ENCODE peak calls at places on chromosomes 16 and 17, in nine cellular contexts. One of them, this sample, is unnamed.

GRCh38 chr17:31549121-31549524 is 157.6 kb downstream of the RAB11FIP4 start:
- DNase-seq in heart right ventricle: no peak
- DNase-seq in PC-3: no peak
- DNase-seq in GM23338: no peak
- DNase-seq in left ventricle myocardium inferior: no peak
- DNase-seq in endothelial cell of umbilical vein: peak; percentile 14
- DNase-seq in effector memory CD4-positive, alpha-beta T cell: no peak
- DNase-seq in cardiac muscle cell: peak; percentile 41
- DNase-seq in lung: no peak
- DNase-seq in this sample: no peak

GRCh38 chr17:29524692-29525091 is 42.1 kb downstream of the ABHD15 start:
- DNase-seq in heart right ventricle: no peak
- DNase-seq in PC-3: no peak
- DNase-seq in GM23338: no peak
- DNase-seq in left ventricle myocardium inferior: no peak
- DNase-seq in endothelial cell of umbilical vein: no peak
- DNase-seq in effector memory CD4-positive, alpha-beta T cell: no peak
- DNase-seq in cardiac muscle cell: no peak
- DNase-seq in lung: no peak
- DNase-seq in this sample: no peak

GRCh38 chr17:80151333-80151732 is 4.4 kb upstream of the EIF4A3 start:
- DNase-seq in heart right ventricle: no peak
- DNase-seq in PC-3: no peak
- DNase-seq in GM23338: no peak
- DNase-seq in left ventricle myocardium inferior: no peak
- DNase-seq in endothelial cell of umbilical vein: no peak
- DNase-seq in effector memory CD4-positive, alpha-beta T cell: no peak
- DNase-seq in cardiac muscle cell: no peak
- DNase-seq in lung: no peak
- DNase-seq in this sample: no peak

GRCh38 chr16:86507173-86508027 is 2.9 kb upstream of the FOXF1 start:
- DNase-seq in heart right ventricle: no peak
- DNase-seq in PC-3: no peak
- DNase-seq in GM23338: no peak
- DNase-seq in left ventricle myocardium inferior: no peak
- DNase-seq in endothelial cell of umbilical vein: no peak
- DNase-seq in effector memory CD4-positive, alpha-beta T cell: no peak
- DNase-seq in cardiac muscle cell: no peak
- DNase-seq in lung: no peak
- DNase-seq in this sample: peak; percentile 60

GRCh38 chr16:66905633-66906539 is 12.8 kb downstream of the CDH16 start:
- DNase-seq in heart right ventricle: peak; percentile 88
- DNase-seq in PC-3: no peak
- DNase-seq in GM23338: peak; percentile 63
- DNase-seq in left ventricle myocardium inferior: peak; percentile 79
- DNase-seq in endothelial cell of umbilical vein: no peak
- DNase-seq in effector memory CD4-positive, alpha-beta T cell: no peak
- DNase-seq in cardiac muscle cell: peak; percentile 97
- DNase-seq in lung: no peak
- DNase-seq in this sample: peak; percentile 90

GRCh38 chr17:78915872-78916632 is 9.1 kb downstream of the TIMP2 start:
- DNase-seq in heart right ventricle: peak; percentile 58
- DNase-seq in PC-3: peak; percentile 77
- DNase-seq in GM23338: no peak
- DNase-seq in left ventricle myocardium inferior: peak; percentile 57
- DNase-seq in endothelial cell of umbilical vein: peak; percentile 46
- DNase-seq in effector memory CD4-positive, alpha-beta T cell: no peak
- DNase-seq in cardiac muscle cell: no peak
- DNase-seq in lung: peak; percentile 61
- DNase-seq in this sample: no peak

GRCh38 chr17:38415250-38416194 is 12.7 kb upstream of the ARHGAP23 start:
- DNase-seq in heart right ventricle: no peak
- DNase-seq in PC-3: peak; percentile 5
- DNase-seq in GM23338: peak; percentile 87
- DNase-seq in left ventricle myocardium inferior: no peak
- DNase-seq in endothelial cell of umbilical vein: no peak
- DNase-seq in effector memory CD4-positive, alpha-beta T cell: no peak
- DNase-seq in cardiac muscle cell: no peak
- DNase-seq in lung: peak; percentile 69
- DNase-seq in this sample: peak; percentile 90

GRCh38 chr17:29376667-29377268 is 13.4 kb upstream of the TAOK1 start:
- DNase-seq in heart right ventricle: peak; percentile 6
- DNase-seq in PC-3: no peak
- DNase-seq in GM23338: peak; percentile 16
- DNase-seq in left ventricle myocardium inferior: peak; percentile 26
- DNase-seq in endothelial cell of umbilical vein: no peak
- DNase-seq in effector memory CD4-positive, alpha-beta T cell: no peak
- DNase-seq in cardiac muscle cell: peak; percentile 56
- DNase-seq in lung: no peak
- DNase-seq in this sample: peak; percentile 59

GRCh38 chr17:77404812-77405581 is 264.2 kb downstream of the SEC14L1 start:
- DNase-seq in heart right ventricle: peak; percentile 78
- DNase-seq in PC-3: peak; percentile 93
- DNase-seq in GM23338: no peak
- DNase-seq in left ventricle myocardium inferior: peak; percentile 57
- DNase-seq in endothelial cell of umbilical vein: peak; percentile 82
- DNase-seq in effector memory CD4-positive, alpha-beta T cell: peak; percentile 77
- DNase-seq in cardiac muscle cell: no peak
- DNase-seq in lung: peak; percentile 64
- DNase-seq in this sample: no peak

GRCh38 chr17:50129946-50130777 is at the start of gene SAMD14:
- DNase-seq in heart right ventricle: no peak
- DNase-seq in PC-3: no peak
- DNase-seq in GM23338: peak; percentile 59
- DNase-seq in left ventricle myocardium inferior: no peak
- DNase-seq in endothelial cell of umbilical vein: peak; percentile 53
- DNase-seq in effector memory CD4-positive, alpha-beta T cell: peak; percentile 46
- DNase-seq in cardiac muscle cell: no peak
- DNase-seq in lung: no peak
- DNase-seq in this sample: peak; percentile 92

GRCh38 chr16:87580855-87581261 is 21.4 kb upstream of the JPH3 start:
- DNase-seq in heart right ventricle: no peak
- DNase-seq in PC-3: peak; percentile 12
- DNase-seq in GM23338: peak; percentile 36
- DNase-seq in left ventricle myocardium inferior: no peak
- DNase-seq in endothelial cell of umbilical vein: no peak
- DNase-seq in effector memory CD4-positive, alpha-beta T cell: no peak
- DNase-seq in cardiac muscle cell: no peak
- DNase-seq in lung: no peak
- DNase-seq in this sample: no peak

GRCh38 chr16:30921459-30921747 is 2.0 kb upstream of the FBXL19 start:
- DNase-seq in heart right ventricle: no peak
- DNase-seq in PC-3: no peak
- DNase-seq in GM23338: no peak
- DNase-seq in left ventricle myocardium inferior: no peak
- DNase-seq in endothelial cell of umbilical vein: no peak
- DNase-seq in effector memory CD4-positive, alpha-beta T cell: no peak
- DNase-seq in cardiac muscle cell: no peak
- DNase-seq in lung: no peak
- DNase-seq in this sample: no peak
- H3K36me3 ChIP-seq in heart right ventricle: no peaks in the 10 kb centered on the region
- H3K36me3 ChIP-seq in PC-3: no peaks in the 10 kb centered on the region
- H3K36me3 ChIP-seq in GM23338: no peaks in the 10 kb centered on the region
- H3K36me3 ChIP-seq in left ventricle myocardium inferior: no peaks in the 10 kb centered on the region
- H3K36me3 ChIP-seq in endothelial cell of umbilical vein: peaks cover 1% of the 10 kb centered on the region
- H3K36me3 ChIP-seq in effector memory CD4-positive, alpha-beta T cell: peaks cover 3% of the 10 kb centered on the region
- H3K36me3 ChIP-seq in cardiac muscle cell: no peaks in the 10 kb centered on the region
- H3K36me3 ChIP-seq in lung: no peaks in the 10 kb centered on the region
- H3K36me3 ChIP-seq in this sample: no peaks in the 10 kb centered on the region

GRCh38 chr17:67460097-67460496 is 83.0 kb downstream of the PITPNC1 start:
- DNase-seq in heart right ventricle: no peak
- DNase-seq in PC-3: no peak
- DNase-seq in GM23338: no peak
- DNase-seq in left ventricle myocardium inferior: no peak
- DNase-seq in endothelial cell of umbilical vein: no peak
- DNase-seq in effector memory CD4-positive, alpha-beta T cell: no peak
- DNase-seq in cardiac muscle cell: no peak
- DNase-seq in lung: no peak
- DNase-seq in this sample: no peak

GRCh38 chr17:67461228-67461780 is 84.2 kb downstream of the PITPNC1 start:
- DNase-seq in heart right ventricle: no peak
- DNase-seq in PC-3: no peak
- DNase-seq in GM23338: no peak
- DNase-seq in left ventricle myocardium inferior: no peak
- DNase-seq in endothelial cell of umbilical vein: no peak
- DNase-seq in effector memory CD4-positive, alpha-beta T cell: no peak
- DNase-seq in cardiac muscle cell: no peak
- DNase-seq in lung: no peak
- DNase-seq in this sample: no peak

GRCh38 chr17:67456103-67456502 is 79.0 kb downstream of the PITPNC1 start:
- DNase-seq in heart right ventricle: no peak
- DNase-seq in PC-3: no peak
- DNase-seq in GM23338: no peak
- DNase-seq in left ventricle myocardium inferior: no peak
- DNase-seq in endothelial cell of umbilical vein: no peak
- DNase-seq in effector memory CD4-positive, alpha-beta T cell: no peak
- DNase-seq in cardiac muscle cell: no peak
- DNase-seq in lung: no peak
- DNase-seq in this sample: no peak

GRCh38 chr17:67456889-67457288 is 79.8 kb downstream of the PITPNC1 start:
- DNase-seq in heart right ventricle: no peak
- DNase-seq in PC-3: no peak
- DNase-seq in GM23338: no peak
- DNase-seq in left ventricle myocardium inferior: no peak
- DNase-seq in endothelial cell of umbilical vein: no peak
- DNase-seq in effector memory CD4-positive, alpha-beta T cell: no peak
- DNase-seq in cardiac muscle cell: no peak
- DNase-seq in lung: no peak
- DNase-seq in this sample: no peak

DNA sequence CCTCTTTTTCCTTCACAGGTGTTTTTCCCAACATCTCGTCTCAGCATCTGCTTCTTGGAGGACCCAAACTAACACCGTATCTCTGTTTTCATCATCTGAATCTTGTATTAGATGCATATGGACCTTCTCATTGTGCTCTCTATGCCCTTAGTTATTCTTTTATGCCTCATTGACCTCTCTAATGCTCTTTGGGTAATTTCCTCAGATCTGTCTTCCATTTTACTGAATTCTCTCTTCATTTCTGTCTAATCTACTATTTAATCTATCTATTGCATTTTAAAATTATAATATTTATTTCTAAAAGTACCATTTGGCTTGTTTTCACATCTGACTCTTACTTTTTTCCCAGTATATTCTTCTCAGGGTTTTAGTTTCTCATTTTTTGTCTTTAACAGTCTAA is 81.1 kb downstream of the PITPNC1 start:
- DNase-seq in heart right ventricle: no peak
- DNase-seq in PC-3: no peak
- DNase-seq in GM23338: no peak
- DNase-seq in left ventricle myocardium inferior: no peak
- DNase-seq in endothelial cell of umbilical vein: no peak
- DNase-seq in effector memory CD4-positive, alpha-beta T cell: no peak
- DNase-seq in cardiac muscle cell: no peak
- DNase-seq in lung: no peak
- DNase-seq in this sample: no peak
- H3K27me3 ChIP-seq in heart right ventricle: no peaks in the 10 kb centered on the region
- H3K27me3 ChIP-seq in PC-3: no peaks in the 10 kb centered on the region
- H3K27me3 ChIP-seq in GM23338: no peaks in the 10 kb centered on the region
- H3K27me3 ChIP-seq in left ventricle myocardium inferior: no peaks in the 10 kb centered on the region
- H3K27me3 ChIP-seq in endothelial cell of umbilical vein: no peaks in the 10 kb centered on the region
- H3K27me3 ChIP-seq in effector memory CD4-positive, alpha-beta T cell: no peaks in the 10 kb centered on the region
- H3K27me3 ChIP-seq in cardiac muscle cell: no peaks in the 10 kb centered on the region
- H3K27me3 ChIP-seq in lung: no peaks in the 10 kb centered on the region
- H3K27me3 ChIP-seq in this sample: no peaks in the 10 kb centered on the region

GRCh38 chr17:75829747-75830146 is 14.5 kb downstream of the UNC13D start:
- DNase-seq in heart right ventricle: no peak
- DNase-seq in PC-3: no peak
- DNase-seq in GM23338: no peak
- DNase-seq in left ventricle myocardium inferior: no peak
- DNase-seq in endothelial cell of umbilical vein: no peak
- DNase-seq in effector memory CD4-positive, alpha-beta T cell: no peak
- DNase-seq in cardiac muscle cell: no peak
- DNase-seq in lung: no peak
- DNase-seq in this sample: no peak
- H3K36me3 ChIP-seq in heart right ventricle: no peaks in the 10 kb centered on the region
- H3K36me3 ChIP-seq in PC-3: peaks cover 7% of the 10 kb centered on the region
- H3K36me3 ChIP-seq in GM23338: no peaks in the 10 kb centered on the region
- H3K36me3 ChIP-seq in left ventricle myocardium inferior: peaks cover 18% of the 10 kb centered on the region
- H3K36me3 ChIP-seq in endothelial cell of umbilical vein: no peaks in the 10 kb centered on the region
- H3K36me3 ChIP-seq in effector memory CD4-positive, alpha-beta T cell: peaks cover 50% of the 10 kb centered on the region
- H3K36me3 ChIP-seq in cardiac muscle cell: no peaks in the 10 kb centered on the region
- H3K36me3 ChIP-seq in lung: no peaks in the 10 kb centered on the region
- H3K36me3 ChIP-seq in this sample: no peaks in the 10 kb centered on the region

DNA sequence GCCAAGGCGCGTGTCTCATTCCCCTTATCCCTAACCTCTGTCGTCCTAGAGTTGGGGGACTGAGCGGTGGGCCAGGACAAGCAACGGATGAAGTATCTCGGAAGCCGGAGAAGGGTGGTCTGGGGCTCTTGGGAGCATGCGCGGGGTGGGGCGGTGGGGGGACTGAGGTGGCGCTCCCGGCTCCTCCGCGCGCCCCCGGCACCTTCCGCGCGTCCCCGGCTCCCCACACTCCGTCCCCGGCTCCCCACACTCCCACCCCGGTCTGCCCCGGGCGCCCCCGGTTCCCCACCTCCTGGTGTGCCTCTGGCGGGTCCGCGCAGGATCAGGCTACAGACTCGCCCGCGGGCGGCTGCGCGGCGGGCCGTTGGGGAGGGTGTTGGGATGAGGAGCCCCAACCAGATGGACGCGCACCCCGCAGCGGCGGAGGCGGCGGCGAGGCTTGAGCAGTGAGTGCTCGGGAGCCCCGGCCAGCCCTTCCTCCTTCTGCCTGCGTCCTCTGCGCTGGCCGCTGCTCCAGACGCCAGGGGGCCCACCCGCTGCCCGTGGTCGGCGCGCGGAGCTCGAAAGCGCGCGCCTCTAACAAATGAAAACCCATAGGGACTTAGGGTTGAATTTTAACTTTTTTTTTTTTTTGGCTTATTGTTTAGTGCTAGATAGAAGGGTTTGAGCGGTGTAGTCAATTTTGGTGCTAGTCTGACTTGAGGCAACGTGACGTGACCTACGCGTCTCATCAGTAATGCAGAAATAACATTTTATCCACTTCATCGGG is 5.6 kb upstream of the CRYM start:
- DNase-seq in heart right ventricle: peak; percentile 43
- DNase-seq in PC-3: no peak
- DNase-seq in GM23338: peak; percentile 89
- DNase-seq in left ventricle myocardium inferior: peak; percentile 49
- DNase-seq in endothelial cell of umbilical vein: peak; percentile 21
- DNase-seq in effector memory CD4-positive, alpha-beta T cell: no peak
- DNase-seq in cardiac muscle cell: peak; percentile 86
- DNase-seq in lung: peak; percentile 37
- DNase-seq in this sample: peak; percentile 90
- H3K27me3 ChIP-seq in heart right ventricle: peaks cover 35% of the 10 kb centered on the region
- H3K27me3 ChIP-seq in PC-3: peaks cover 44% of the 10 kb centered on the region
- H3K27me3 ChIP-seq in GM23338: peaks cover 15% of the 10 kb centered on the region
- H3K27me3 ChIP-seq in left ventricle myocardium inferior: peaks cover 42% of the 10 kb centered on the region
- H3K27me3 ChIP-seq in endothelial cell of umbilical vein: peaks cover 54% of the 10 kb centered on the region
- H3K27me3 ChIP-seq in effector memory CD4-positive, alpha-beta T cell: peaks cover 10% of the 10 kb centered on the region
- H3K27me3 ChIP-seq in cardiac muscle cell: peaks cover 13% of the 10 kb centered on the region
- H3K27me3 ChIP-seq in lung: no peaks in the 10 kb centered on the region
- H3K27me3 ChIP-seq in this sample: no peaks in the 10 kb centered on the region

DNA sequence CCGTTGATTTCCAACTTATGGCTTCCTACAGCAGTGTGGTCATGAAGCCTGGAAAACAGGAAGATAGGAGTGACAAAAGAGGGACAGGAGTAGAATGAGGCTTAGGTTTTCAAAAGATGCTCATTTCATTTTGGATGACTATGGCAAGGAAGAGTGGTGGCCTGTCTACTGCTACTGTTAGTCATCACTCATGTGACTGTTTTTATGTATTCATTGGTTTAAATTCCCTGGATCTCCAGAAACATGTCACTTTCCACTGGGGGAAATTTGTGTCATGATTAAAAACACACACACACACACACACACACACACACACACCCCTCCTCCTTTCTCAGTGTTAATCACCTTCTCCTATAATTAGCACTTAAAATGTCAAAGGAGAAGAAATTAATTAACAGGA is 1.1 kb upstream of the CYLD start:
- DNase-seq in heart right ventricle: no peak
- DNase-seq in PC-3: no peak
- DNase-seq in GM23338: no peak
- DNase-seq in left ventricle myocardium inferior: no peak
- DNase-seq in endothelial cell of umbilical vein: no peak
- DNase-seq in effector memory CD4-positive, alpha-beta T cell: no peak
- DNase-seq in cardiac muscle cell: no peak
- DNase-seq in lung: no peak
- DNase-seq in this sample: no peak
- H3K36me3 ChIP-seq in heart right ventricle: no peaks in the 10 kb centered on the region
- H3K36me3 ChIP-seq in PC-3: no peaks in the 10 kb centered on the region
- H3K36me3 ChIP-seq in GM23338: no peaks in the 10 kb centered on the region
- H3K36me3 ChIP-seq in left ventricle myocardium inferior: peaks cover 11% of the 10 kb centered on the region
- H3K36me3 ChIP-seq in endothelial cell of umbilical vein: no peaks in the 10 kb centered on the region
- H3K36me3 ChIP-seq in effector memory CD4-positive, alpha-beta T cell: no peaks in the 10 kb centered on the region
- H3K36me3 ChIP-seq in cardiac muscle cell: no peaks in the 10 kb centered on the region
- H3K36me3 ChIP-seq in lung: no peaks in the 10 kb centered on the region
- H3K36me3 ChIP-seq in this sample: no peaks in the 10 kb centered on the region

This sample was measured in H7.